ENCODE peak calls at places on chromosomes 6 and 20, in four cellular contexts. O is PC-3; D is cardiac muscle cell; U is activated CD8-positive, alpha-beta T cell treated with anti-CD3 and anti-CD28 coated beads for 36 hours. H is an unnamed sample.

GRCh38 chr6:85396159-85396808 is 53.6 kb upstream of the NT5E start:
- DNase-seq in U (no peak), O (peak), D (no peak), H (no peak)

GRCh38 chr6:42742116-42742894 is 3.6 kb downstream of the TBCC start:
- DNase-seq in D (no peak), O (peak), U (no peak), H (no peak)

GRCh38 chr20:45583502-45583901 is 4.4 kb upstream of the WFDC8 start:
- DNase-seq in O (no peak), D (no peak), U (no peak), H (no peak)

GRCh38 chr6:20861479-20861878 is 327.2 kb downstream of the CDKAL1 start:
- DNase-seq in O (no peak), D (no peak), U (no peak), H (no peak)

GRCh38 chr6:81774542-81774941 is 22.1 kb upstream of the TENT5A start:
- DNase-seq in O (no peak), D (no peak), U (no peak), H (no peak)

GRCh38 chr6:127458817-127459216 is 372 bp downstream of the KIAA0408 start:
- DNase-seq in D (peak), O (peak), U (no peak), H (no peak)

GRCh38 chr6:162546905-162547304 is 180.7 kb downstream of the PRKN start:
- DNase-seq in O (no peak), U (no peak), D (no peak), H (no peak)

GRCh38 chr6:12957321-12958051 is 240.9 kb downstream of the PHACTR1 start:
- DNase-seq in O (no peak), U (peak), D (peak), H (no peak)

GRCh38 chr6:137102851-137103492 is 58.2 kb upstream of the IL20RA start:
- DNase-seq in D (no peak), O (no peak), U (peak), H (peak)

GRCh38 chr20:17866234-17867001 is 102.2 kb downstream of the SNX5 start:
- DNase-seq in U (no peak), D (no peak), O (no peak), H (no peak)

GRCh38 chr6:55450007-55450406 is 122.7 kb downstream of the GFRAL start:
- DNase-seq in U (no peak), O (no peak), D (no peak), H (no peak)

GRCh38 chr6:56693246-56693607 is 50.5 kb upstream of the DST start:
- DNase-seq in O (peak), D (no peak), U (no peak), H (no peak)

GRCh38 chr6:136614994-136615393 is 64.8 kb upstream of the MAP7 start:
- DNase-seq in D (no peak), U (no peak), O (no peak), H (no peak)

GRCh38 chr20:20706285-20706684 is 6.2 kb downstream of the RALGAPA2 start:
- DNase-seq in O (no peak), D (no peak), U (no peak), H (no peak)

GRCh38 chr20:57762531-57763234 is 52.9 kb upstream of the PMEPA1 start:
- DNase-seq in D (no peak), O (no peak), U (no peak), H (no peak)

DNA sequence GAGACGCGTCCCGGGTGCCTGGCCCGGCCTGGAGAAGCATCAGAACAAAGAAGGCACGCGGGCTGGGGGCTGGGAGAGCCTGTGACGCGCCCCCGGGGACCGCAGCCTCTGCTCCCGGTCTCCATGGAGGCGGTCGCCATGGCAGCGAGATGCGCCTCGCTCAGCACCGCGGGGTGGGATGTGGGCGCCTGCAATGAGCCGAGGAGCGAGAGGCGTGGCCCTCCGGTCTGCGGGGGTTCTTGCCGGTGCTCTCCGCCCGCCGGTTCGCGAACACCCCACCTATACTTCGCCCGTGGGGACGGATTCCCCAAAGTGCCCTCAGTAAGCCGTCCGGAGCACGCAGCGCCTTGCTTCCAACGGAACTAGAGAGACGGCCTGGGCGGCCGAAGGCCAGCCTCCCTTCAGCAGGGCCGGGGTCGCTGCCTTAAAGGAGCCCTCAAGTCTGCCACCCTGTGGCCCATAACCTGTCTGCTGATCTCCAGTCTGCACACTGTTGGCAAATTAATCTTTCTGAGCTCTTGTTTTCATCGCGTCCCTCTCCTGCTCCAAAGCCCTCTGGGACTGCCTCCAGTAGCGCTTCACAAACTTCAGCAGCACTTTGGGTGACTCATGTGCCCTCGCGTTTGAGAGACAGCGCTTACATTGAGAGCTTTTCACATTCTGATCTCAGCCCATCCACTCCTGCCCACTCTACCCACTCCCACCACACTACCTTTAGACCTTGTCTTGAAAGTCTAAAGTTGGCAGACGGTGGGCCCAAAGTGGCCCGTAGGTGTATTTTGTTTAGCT is 983 bp upstream of the ADISSP start:
- DNase-seq in D (peak), U (peak), O (peak), H (peak)
- TF ChIP-seq CTCF in D (peak), U (peak), O (peak), H (peak)

DNA sequence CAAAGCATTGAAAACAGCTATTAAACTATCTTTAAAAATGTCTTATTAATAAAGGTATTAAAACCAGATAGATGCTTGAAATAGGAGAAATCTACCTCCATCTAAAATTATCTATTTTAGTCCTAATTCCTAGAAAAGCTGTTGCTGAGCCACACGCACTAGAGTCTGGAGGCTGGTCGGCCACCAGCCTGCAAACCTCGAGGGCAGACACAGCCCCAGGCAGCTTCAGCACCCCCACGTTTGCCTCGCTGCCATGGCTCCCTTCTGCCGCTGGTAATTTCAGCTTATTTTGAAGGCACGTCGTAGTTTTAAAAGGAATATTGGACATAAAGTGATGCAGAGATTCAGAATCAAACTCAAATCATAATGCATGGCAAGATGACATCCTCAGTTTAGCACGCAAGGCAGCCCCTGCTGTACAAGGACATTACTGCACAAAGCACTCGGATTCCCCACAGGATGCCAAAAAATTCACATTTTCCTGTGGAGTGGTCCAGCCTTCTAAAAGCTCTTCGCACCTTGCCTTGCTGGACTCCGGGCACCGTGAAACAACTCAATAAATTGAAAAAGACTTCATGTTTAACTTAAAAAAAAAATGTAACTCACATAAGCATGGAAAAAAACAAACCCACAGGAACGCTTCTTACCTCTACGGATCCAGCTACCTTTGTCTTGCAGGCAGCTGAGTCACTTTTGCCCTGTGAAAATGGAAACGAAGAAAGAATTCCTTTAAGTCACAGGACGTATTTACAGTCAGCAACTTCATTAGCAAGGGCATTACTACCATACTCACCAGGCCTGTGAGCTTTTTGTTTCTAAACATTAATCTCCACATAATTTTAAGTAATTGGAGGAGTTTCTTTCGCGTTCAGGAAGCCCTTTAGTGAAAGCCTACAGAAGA is 143.4 kb upstream of the RPS6KA2 start:
- DNase-seq in U (no peak), D (no peak), O (peak), H (no peak)
- TF ChIP-seq CTCF in U (no peak), D (peak), O (peak), H (no peak)

GRCh38 chr6:89118931-89119330 is 1.1 kb upstream of the SRSF12 start:
- DNase-seq in D (no peak), O (no peak), U (no peak), H (peak)

GRCh38 chr6:89117285-89118108 is at the start of gene SRSF12:
- DNase-seq in O (no peak), U (peak), D (peak), H (peak)

GRCh38 chr6:89120371-89120770 is 2.5 kb upstream of the SRSF12 start:
- DNase-seq in O (peak), U (no peak), D (no peak), H (no peak)

GRCh38 chr6:89121934-89122333 is 4.1 kb upstream of the SRSF12 start:
- DNase-seq in U (no peak), O (no peak), D (no peak), H (no peak)

DNA sequence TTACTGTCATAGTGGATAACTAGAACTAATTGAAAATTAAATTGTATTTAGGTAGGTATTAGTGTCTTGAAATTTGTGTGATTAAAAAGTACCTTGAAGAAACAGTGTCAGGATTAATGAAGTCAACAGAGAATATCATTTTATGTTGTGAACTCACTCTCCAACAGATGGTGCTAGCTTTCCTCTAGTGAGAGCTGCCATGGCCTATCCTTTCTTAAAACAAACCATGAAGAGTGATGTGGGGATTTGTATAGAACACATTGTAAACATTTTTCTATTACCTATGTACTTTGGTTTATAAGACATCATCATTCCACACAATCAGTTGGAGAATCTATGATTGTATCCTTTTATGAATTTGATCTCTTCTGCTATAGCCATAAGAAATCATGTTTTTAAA is 4.8 kb upstream of the SRSF12 start:
- DNase-seq in U (no peak), D (peak), O (peak), H (peak)
- TF ChIP-seq CTCF in U (peak), D (peak), O (peak), H (peak)

DNA sequence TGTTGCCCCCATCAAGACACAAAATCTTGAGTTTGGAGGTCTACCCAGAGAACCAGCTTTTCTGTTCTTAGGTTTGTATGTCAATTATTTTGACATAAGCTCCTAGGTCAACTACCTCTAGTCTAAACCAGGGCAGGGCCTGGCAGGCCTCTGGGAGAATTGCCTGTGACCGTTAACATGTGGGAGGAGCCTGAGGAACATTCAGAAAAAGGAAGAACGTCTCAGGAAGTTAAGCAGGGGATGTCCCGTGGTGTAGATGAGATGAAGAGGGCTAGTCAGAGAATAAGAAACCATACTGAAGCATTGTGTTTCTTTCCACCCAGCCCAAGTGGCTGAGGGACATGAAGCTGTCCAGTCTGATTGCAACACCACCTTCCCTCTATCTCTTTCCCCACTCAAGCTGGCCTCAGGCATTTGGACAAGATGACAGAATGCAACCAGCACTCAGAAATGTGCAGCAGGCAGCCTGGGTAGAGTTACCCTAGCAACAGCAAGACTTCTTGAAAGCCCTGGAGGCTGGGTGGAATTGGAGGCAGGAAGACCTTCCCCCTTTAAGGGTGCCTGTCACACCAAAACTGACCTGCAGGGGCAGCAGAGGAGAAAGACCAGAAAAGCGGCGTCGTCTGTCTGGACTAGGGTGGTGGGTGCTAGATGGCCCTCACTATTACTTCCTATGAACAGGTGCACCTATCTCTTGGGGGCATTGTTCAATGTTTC is 186.2 kb downstream of the UNC5CL start:
- DNase-seq in U (peak), O (peak), D (no peak), H (no peak)
- TF ChIP-seq CTCF in U (peak), O (peak), D (peak), H (no peak)

GRCh38 chr6:122681715-122682114 is 71.5 kb downstream of the PKIB start:
- DNase-seq in O (no peak), U (no peak), D (no peak), H (no peak)
- TF ChIP-seq CTCF in O (peak), U (no peak), D (no peak), H (no peak)

DNA sequence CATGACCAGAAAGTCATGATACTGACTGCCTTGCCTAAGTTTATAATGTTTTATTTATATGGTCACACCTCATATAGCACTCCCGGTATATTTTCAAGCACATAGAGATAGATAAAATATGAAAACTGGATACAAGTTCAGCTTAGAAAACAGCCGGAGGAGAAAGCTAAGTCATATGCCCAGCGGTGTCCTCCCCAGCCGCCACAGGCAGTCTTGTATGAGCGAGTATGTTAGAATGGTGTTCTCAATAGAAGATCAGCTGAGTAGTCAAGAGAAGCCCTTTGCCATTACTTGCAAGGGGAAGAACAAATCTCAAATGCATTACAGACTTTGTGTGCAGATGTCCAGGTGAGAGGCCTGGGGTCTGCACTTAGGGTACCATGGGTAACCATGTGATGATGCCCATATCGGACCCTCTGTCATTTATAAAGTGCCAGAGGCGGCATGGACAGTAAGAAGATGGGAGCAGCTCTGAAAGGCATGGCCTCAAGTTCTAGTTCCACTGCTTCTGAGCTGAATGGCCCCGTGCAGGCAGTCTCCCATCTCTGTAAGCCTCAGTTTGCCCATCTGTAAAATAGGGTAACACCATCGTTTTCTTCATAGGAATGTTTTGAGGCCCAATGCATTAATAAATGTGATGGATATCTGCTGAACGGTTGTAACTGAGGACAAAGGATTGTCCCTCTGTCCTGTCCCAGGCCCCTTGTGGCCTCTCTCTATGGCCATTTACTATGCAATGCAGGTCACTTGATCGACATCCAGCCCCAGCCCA is 195.7 kb upstream of the SNX9 start:
- DNase-seq in D (no peak), O (no peak), U (no peak), H (no peak)
- TF ChIP-seq CTCF in D (no peak), O (no peak), U (no peak), H (no peak)

H was measured in GM13977.